ENCODE peak calls at places on chromosome X, in seven cellular contexts. Z is astrocyte of the spinal cord, X is thyroid gland, Q is AG10803, B is pancreas, V is body of pancreas, I is mesothelial cell of epicardium. D is an unnamed sample.

GRCh38 chrX:71998836-71999509 is 88.3 kb downstream of the NHSL2 start:
- DNase-seq in Z (no peak), X (peak; percentile 27), Q (peak; percentile 16), B (no peak), V (peak; percentile 28), I (no peak), D (peak; percentile 46)

GRCh38 chrX:79161655-79162054 is 17.2 kb downstream of the GPR174 start:
- DNase-seq in Z (no peak), X (no peak), Q (no peak), B (no peak), V (no peak), I (no peak), D (peak; percentile 17)

GRCh38 chrX:9911479-9911878 is 55.7 kb upstream of the CLDN34 start:
- DNase-seq in Z (peak; percentile 50), X (no peak), Q (peak; percentile 40), B (no peak), V (no peak), I (no peak), D (no peak)

GRCh38 chrX:102765794-102766193 is 45.3 kb downstream of the GPRASP3 start:
- DNase-seq in Z (peak; percentile 14), X (no peak), Q (peak; percentile 80), B (no peak), V (no peak), I (no peak), D (no peak)

GRCh38 chrX:153969904-153970397 is 1.7 kb downstream of the HCFC1 start:
- DNase-seq in Z (peak; percentile 46), X (peak; percentile 37), Q (peak; percentile 23), B (no peak), V (no peak), I (peak; percentile 61), D (no peak)

GRCh38 chrX:82163701-82164100 is 961.8 kb downstream of the SH3BGRL start:
- DNase-seq in Z (no peak), X (no peak), Q (peak; percentile 0), B (no peak), V (no peak), I (no peak), D (no peak)

GRCh38 chrX:24294619-24295018 is 19.2 kb downstream of the SUPT20HL2 start:
- DNase-seq in Z (no peak), X (no peak), Q (no peak), B (no peak), V (no peak), I (no peak), D (no peak)

GRCh38 chrX:50920132-50920531 is 9.6 kb downstream of the BMP15 start:
- DNase-seq in Z (peak; percentile 10), X (no peak), Q (peak; percentile 11), B (no peak), V (no peak), I (no peak), D (no peak)

GRCh38 chrX:120306640-120307039 is 4.6 kb downstream of the TMEM255A start:
- DNase-seq in Z (no peak), X (no peak), Q (no peak), B (no peak), V (no peak), I (no peak), D (no peak)

GRCh38 chrX:80354966-80355465 is 65.2 kb upstream of the TENT5D start:
- DNase-seq in Z (no peak), X (peak; percentile 76), Q (no peak), B (no peak), V (no peak), I (no peak), D (no peak)

GRCh38 chrX:110059410-110059809 is 56.5 kb downstream of the TMEM164 start:
- DNase-seq in Z (no peak), X (no peak), Q (no peak), B (no peak), V (no peak), I (no peak), D (no peak)

GRCh38 chrX:68936608-68937007 is 107.8 kb downstream of the EFNB1 start:
- DNase-seq in Z (peak; percentile 78), X (no peak), Q (peak; percentile 88), B (no peak), V (no peak), I (no peak), D (no peak)

GRCh38 chrX:33178690-33179089 is 32.7 kb downstream of the DMD start:
- DNase-seq in Z (no peak), X (no peak), Q (no peak), B (no peak), V (no peak), I (no peak), D (no peak)

GRCh38 chrX:102155806-102156179 is at the start of gene BEX5:
- DNase-seq in Z (peak; percentile 9), X (peak; percentile 74), Q (peak; percentile 1), B (peak; percentile 72), V (peak; percentile 76), I (no peak), D (peak; percentile 50)

GRCh38 chrX:110563276-110563675 is 204.6 kb downstream of the RTL9 start:
- DNase-seq in Z (peak; percentile 51), X (no peak), Q (peak; percentile 72), B (no peak), V (no peak), I (no peak), D (no peak)

GRCh38 chrX:121336831-121337421 is 289.5 kb downstream of the GLUD2 start:
- DNase-seq in Z (no peak), X (no peak), Q (no peak), B (no peak), V (no peak), I (no peak), D (no peak)

GRCh38 chrX:40552768-40553167 is 28.0 kb upstream of the ATP6AP2 start:
- DNase-seq in Z (peak; percentile 27), X (no peak), Q (peak; percentile 20), B (no peak), V (no peak), I (no peak), D (no peak)

GRCh38 chrX:13837290-13837745 is 20.4 kb upstream of the GPM6B start:
- DNase-seq in Z (peak; percentile 19), X (no peak), Q (no peak), B (no peak), V (no peak), I (no peak), D (no peak)

GRCh38 chrX:9141496-9141895 is 107.6 kb upstream of the FAM9B start:
- DNase-seq in Z (peak; percentile 86), X (no peak), Q (peak; percentile 66), B (no peak), V (no peak), I (no peak), D (no peak)

GRCh38 chrX:149455934-149456333 is 49.2 kb downstream of the IDS start:
- DNase-seq in Z (no peak), X (no peak), Q (no peak), B (no peak), V (no peak), I (no peak), D (no peak)

GRCh38 chrX:96394566-96394965 is 290.1 kb upstream of the DIAPH2 start:
- DNase-seq in Z (no peak), X (no peak), Q (no peak), B (no peak), V (no peak), I (no peak), D (no peak)

GRCh38 chrX:7926914-7927258 is 327 bp downstream of the PNPLA4 start:
- DNase-seq in Z (no peak), X (no peak), Q (no peak), B (no peak), V (no peak), I (no peak), D (no peak)

DNA sequence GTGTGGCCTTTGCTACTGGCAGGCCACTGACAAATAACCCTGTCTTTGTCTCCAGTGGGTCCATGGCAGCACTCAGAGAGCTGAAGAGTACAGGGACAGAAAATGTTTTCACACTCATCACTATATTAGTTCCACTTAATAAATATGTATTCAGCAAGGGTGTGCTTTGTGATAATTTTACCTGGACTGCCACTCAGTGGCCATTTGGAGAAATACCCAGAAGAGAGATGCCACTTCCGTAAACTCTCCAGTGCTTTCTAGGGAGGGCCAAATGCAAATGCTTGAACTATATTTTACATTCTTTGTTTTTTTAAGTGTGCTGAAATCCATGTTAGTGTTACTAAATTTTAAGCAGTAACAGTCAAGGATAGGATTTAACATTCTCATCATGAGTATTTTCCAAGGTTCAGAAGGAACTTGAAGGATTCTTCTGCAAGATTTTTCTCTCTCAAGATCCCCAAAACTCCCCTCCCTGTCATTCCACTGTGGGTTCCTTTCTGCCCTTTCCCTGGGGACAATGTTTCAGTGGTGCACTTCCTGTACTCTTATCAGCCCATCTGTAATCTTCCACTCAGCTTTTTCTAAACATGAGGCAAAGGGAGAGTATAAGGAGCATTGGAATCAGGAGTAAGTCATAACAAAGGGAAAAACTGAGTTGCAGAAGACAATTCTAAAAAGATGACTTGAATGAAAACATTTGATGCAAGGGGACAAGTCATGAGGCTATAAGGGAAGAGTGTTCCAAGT is 46.0 kb downstream of the TFDP3 start:
- DNase-seq in Z (peak; percentile 20), X (no peak), Q (no peak), B (no peak), V (no peak), I (no peak), D (no peak)
- TF ChIP-seq CTCF in Z (peak; percentile 32), X (peak; percentile 32), Q (no peak), B (no peak), V (peak; percentile 29), I (peak; percentile 60), D (peak; percentile 36)

DNA sequence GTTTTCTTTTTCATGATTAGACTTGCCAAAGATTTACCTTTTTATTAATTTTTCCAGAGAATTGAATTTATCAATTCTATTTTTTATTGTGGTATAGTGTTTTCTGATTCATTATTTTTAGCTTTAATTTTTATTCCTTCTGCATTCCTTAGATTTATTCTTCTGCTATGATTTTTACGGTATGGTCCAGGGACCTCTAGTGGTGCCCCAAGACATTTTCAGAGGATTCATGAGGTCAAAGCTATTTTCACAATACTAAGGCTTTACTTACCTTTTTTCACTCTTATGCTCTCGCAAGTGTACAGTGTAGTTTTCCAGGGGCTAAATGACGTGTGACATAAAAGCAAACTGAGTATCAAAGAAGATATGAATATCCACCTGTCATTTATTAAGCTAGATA is 8.0 kb downstream of the RADX start:
- DNase-seq in Z (peak; percentile 3), X (no peak), Q (peak; percentile 7), B (no peak), V (no peak), I (no peak), D (no peak)
- TF ChIP-seq CTCF in Z (peak; percentile 50), X (peak; percentile 31), Q (peak; percentile 49), B (no peak), V (peak; percentile 15), I (no peak), D (peak; percentile 21)

GRCh38 chrX:128818690-128819089 is 704.6 kb downstream of the SMARCA1 start:
- DNase-seq in Z (no peak), X (no peak), Q (no peak), B (no peak), V (no peak), I (no peak), D (no peak)

DNA sequence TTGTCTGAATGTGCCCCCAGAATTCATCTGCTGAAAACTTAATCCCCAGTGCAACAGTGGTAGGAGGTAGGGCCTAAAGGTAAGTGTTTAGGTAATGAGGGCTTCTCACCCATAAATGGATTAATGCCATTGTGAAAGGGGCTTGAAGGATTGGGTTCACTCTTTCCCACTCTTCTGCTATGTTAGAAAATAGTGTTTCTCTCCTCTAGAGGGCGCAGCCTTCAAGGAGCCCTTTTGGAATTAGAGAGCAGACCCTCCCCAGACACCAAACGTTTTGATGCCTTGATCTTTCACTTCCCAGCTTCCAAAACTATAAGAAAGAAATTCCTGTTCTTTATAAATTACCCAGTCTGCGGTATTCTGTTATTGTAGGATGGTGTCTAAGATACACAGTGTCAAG is 706.4 kb downstream of the SMARCA1 start:
- DNase-seq in Z (no peak), X (no peak), Q (no peak), B (no peak), V (no peak), I (no peak), D (no peak)
- TF ChIP-seq CTCF in Z (peak; percentile 11), X (peak; percentile 37), Q (no peak), B (peak; percentile 16), V (no peak), I (no peak), D (peak; percentile 17)

GRCh38 chrX:140510306-140510676 is 5.4 kb upstream of the SOX3 start:
- DNase-seq in Z (no peak), X (no peak), Q (no peak), B (no peak), V (no peak), I (no peak), D (peak; percentile 9)
- TF ChIP-seq CTCF in Z (no peak), X (no peak), Q (no peak), B (no peak), V (no peak), I (no peak), D (no peak)